ENCODE peak calls at places on chromosome 5, in eight cellular contexts. G is HCT116, I is IMR-90, J is ovary, V is uterus, O is endothelial cell of umbilical vein, W is adrenal gland, A is upper lobe of left lung. E is an unnamed sample.

GRCh38 chr5:88674262-88675158 is 208.5 kb downstream of the MEF2C start:
- DNase-seq in J (no peak), I (no peak), W (peak), O (no peak), G (no peak), V (no peak), A (no peak), E (no peak)

GRCh38 chr5:168670881-168671575 is 91.9 kb upstream of the PANK3 start:
- DNase-seq in A (no peak), I (no peak), V (no peak), G (no peak), J (no peak), W (no peak), O (no peak), E (no peak)

GRCh38 chr5:179860301-179860700 is 1.7 kb upstream of the MRNIP start:
- DNase-seq in A (no peak), V (no peak), G (no peak), I (no peak), W (no peak), O (no peak), J (peak), E (no peak)

GRCh38 chr5:14179446-14179845 is 36.3 kb downstream of the TRIO start:
- DNase-seq in W (no peak), J (no peak), O (no peak), G (no peak), I (no peak), V (no peak), A (no peak), E (no peak)

GRCh38 chr5:143501176-143501840 is 97.8 kb upstream of the NR3C1 start:
- DNase-seq in J (no peak), W (no peak), G (no peak), A (no peak), I (no peak), O (no peak), V (no peak), E (no peak)

GRCh38 chr5:80975065-80975464 is 14.9 kb downstream of the RASGRF2 start:
- DNase-seq in A (no peak), G (no peak), J (no peak), V (no peak), O (no peak), W (no peak), I (peak), E (no peak)

GRCh38 chr5:140011297-140011802 is 31.7 kb downstream of the NRG2 start:
- DNase-seq in I (peak), A (no peak), O (no peak), V (no peak), W (no peak), J (no peak), G (no peak), E (no peak)

GRCh38 chr5:93607367-93608258 is 24.6 kb downstream of the NR2F1 start:
- DNase-seq in I (peak), W (no peak), A (no peak), J (no peak), V (no peak), G (no peak), O (peak), E (no peak)

GRCh38 chr5:115415143-115415491 is 118.7 kb upstream of the CCDC112 start:
- DNase-seq in G (peak), W (no peak), A (peak), I (peak), J (no peak), V (no peak), O (peak), E (peak)

GRCh38 chr5:105581988-105582690 is 2019.5 kb upstream of the NUDT12 start:
- DNase-seq in I (no peak), V (no peak), W (no peak), G (no peak), O (no peak), J (no peak), A (no peak), E (no peak)

GRCh38 chr5:140977003-140977402 is 10.7 kb downstream of the PCDHAC2 start:
- DNase-seq in G (no peak), A (no peak), I (no peak), O (peak), J (no peak), W (no peak), V (no peak), E (no peak)

GRCh38 chr5:112625586-112625985 is 112.1 kb upstream of the APC start:
- DNase-seq in W (no peak), J (no peak), A (no peak), G (no peak), I (no peak), V (no peak), O (no peak), E (no peak)

GRCh38 chr5:5492087-5492933 is 69.8 kb downstream of the ICE1 start:
- DNase-seq in O (peak), G (peak), V (no peak), A (no peak), W (peak), I (peak), J (no peak), E (no peak)

GRCh38 chr5:93926831-93927600 is 185.6 kb upstream of the POU5F2 start:
- DNase-seq in I (peak), J (no peak), V (no peak), W (no peak), G (no peak), A (no peak), O (no peak), E (no peak)

GRCh38 chr5:115461093-115461492 is 83.5 kb downstream of the FEM1C start:
- DNase-seq in V (no peak), A (no peak), J (no peak), I (no peak), G (peak), O (no peak), W (no peak), E (no peak)

GRCh38 chr5:135497971-135498661 is 37.6 kb downstream of the NEUROG1 start:
- DNase-seq in V (no peak), J (no peak), W (no peak), G (no peak), O (no peak), I (no peak), A (no peak), E (no peak)

GRCh38 chr5:132389453-132390286 is 20.2 kb downstream of the SLC22A5 start:
- DNase-seq in J (peak), A (peak), O (peak), I (peak), G (peak), V (peak), W (no peak), E (no peak)

GRCh38 chr5:53478411-53479044 is 1.9 kb upstream of the FST start:
- DNase-seq in I (peak), A (no peak), V (peak), W (peak), G (peak), J (no peak), O (peak), E (no peak)

GRCh38 chr5:79436224-79436623 is 77.7 kb downstream of the HOMER1 start:
- DNase-seq in J (no peak), G (no peak), O (no peak), V (no peak), I (peak), A (no peak), W (no peak), E (no peak)

GRCh38 chr5:111697215-111697614 is 59.8 kb downstream of the NREP start:
- DNase-seq in I (no peak), A (no peak), V (no peak), J (no peak), W (no peak), O (peak), G (no peak), E (no peak)

GRCh38 chr5:14486486-14486885 is 95.1 kb upstream of the OTULINL start:
- DNase-seq in G (no peak), I (peak), W (no peak), O (no peak), A (no peak), V (no peak), J (no peak), E (no peak)

GRCh38 chr5:67815455-67816391 is 399.8 kb upstream of the PIK3R1 start:
- DNase-seq in V (peak), I (no peak), O (no peak), A (no peak), J (no peak), G (no peak), W (peak), E (no peak)

GRCh38 chr5:72540759-72541438 is 33.7 kb upstream of the ZNF366 start:
- DNase-seq in J (no peak), O (no peak), A (no peak), V (no peak), G (no peak), I (no peak), W (no peak), E (no peak)

GRCh38 chr5:72542695-72543094 is 35.5 kb upstream of the ZNF366 start:
- DNase-seq in I (no peak), G (no peak), W (no peak), A (no peak), O (no peak), V (no peak), J (no peak), E (no peak)

GRCh38 chr5:72541501-72542235 is 34.5 kb upstream of the ZNF366 start:
- DNase-seq in I (no peak), A (no peak), G (no peak), V (no peak), J (no peak), W (no peak), O (no peak), E (no peak)

GRCh38 chr5:72543365-72543764 is 36.2 kb upstream of the ZNF366 start:
- DNase-seq in A (no peak), J (no peak), W (no peak), I (peak), G (no peak), O (no peak), V (no peak), E (no peak)

GRCh38 chr5:72543811-72544210 is 36.6 kb upstream of the ZNF366 start:
- DNase-seq in I (no peak), W (no peak), A (no peak), O (no peak), V (no peak), J (no peak), G (no peak), E (no peak)
- H3K4me3 ChIP-seq in I (no peak), W (no peak), A (no peak), O (no peak), V (no peak), J (no peak), G (no peak), E (no peak)

DNA sequence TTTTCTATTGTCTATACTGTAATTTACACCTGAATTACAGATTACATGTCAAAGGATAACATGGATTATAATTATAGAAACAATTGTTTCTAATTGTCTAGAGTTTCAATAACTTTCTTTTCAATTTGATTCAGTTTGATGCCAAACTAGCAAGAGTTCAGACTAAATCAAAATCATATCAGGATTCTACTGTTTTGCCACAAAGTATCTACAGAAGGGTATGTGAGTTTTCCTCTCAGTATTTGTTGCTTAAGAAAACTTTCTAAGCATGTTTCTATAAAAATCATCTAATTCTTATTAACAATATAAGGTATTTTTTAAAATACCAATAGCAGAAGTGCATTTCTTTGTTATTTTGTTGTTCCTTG is 12.5 kb downstream of the SELENOP start:
- DNase-seq in J (no peak), W (no peak), A (no peak), G (no peak), O (no peak), V (no peak), I (no peak), E (no peak)
- TF ChIP-seq POLR2A in J (no peak), W (no peak), A (no peak), G (no peak), O (no peak), V (no peak), I (no peak), E (no peak)

DNA sequence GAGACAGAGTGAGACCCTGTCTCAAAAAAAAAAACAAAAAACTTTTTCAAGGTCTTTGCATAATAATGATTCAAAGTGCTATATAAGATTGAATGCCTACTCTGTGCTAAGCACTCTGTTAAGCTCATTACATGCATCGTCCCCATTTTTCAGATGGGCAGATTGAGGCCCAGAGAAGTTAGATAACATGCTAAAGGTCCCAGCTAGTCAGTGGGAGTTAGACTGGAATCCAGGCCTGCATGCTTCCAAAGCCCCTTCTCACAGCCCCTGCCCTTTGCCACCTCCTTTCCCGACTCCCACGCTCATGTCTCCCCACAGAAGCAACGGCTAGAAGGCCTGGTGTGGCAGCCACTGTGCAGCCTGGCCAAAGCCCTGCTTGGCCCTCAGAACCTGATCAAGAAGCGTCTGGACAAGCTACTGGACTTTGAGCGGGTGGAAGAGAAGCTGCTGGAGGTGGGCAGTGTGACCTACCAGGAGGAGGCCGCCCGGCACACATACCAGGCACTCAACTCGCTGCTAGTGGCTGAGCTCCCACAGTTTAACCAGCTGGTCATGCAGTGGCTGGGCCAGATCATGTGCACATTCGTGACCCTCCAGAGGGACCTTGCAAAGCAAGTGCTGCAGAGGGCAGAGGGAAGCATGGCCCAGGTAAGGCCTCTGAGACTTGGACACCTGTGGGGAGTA is 40.3 kb downstream of the ARHGEF37 start:
- DNase-seq in A (no peak), I (no peak), G (no peak), J (no peak), W (no peak), V (no peak), O (no peak), E (no peak)
- H3K4me3 ChIP-seq in A (no peak), I (no peak), G (no peak), J (no peak), W (no peak), V (no peak), O (no peak), E (no peak)

DNA sequence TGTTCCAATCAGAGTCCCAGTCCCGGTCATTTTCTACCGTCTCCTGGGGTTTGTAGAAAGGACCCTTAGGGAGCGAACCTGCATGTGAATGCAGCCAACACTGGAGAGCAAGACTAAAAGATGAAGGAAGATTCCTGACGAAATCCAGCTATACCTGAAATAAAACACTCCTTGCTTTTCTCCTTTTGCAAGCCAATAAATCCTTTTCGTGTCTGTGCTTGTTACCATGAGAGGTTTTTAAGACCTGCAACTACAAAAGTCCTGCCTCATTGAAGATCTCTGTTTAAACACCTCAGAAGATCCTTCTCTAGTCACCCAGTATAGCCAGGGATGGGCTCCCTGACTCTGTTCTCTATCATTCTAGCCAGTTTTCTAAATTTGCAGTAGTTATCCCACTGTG is 10.0 kb upstream of the SLC34A1 start:
- DNase-seq in O (no peak), G (no peak), V (no peak), W (no peak), A (no peak), I (no peak), J (no peak), E (no peak)
- TF ChIP-seq POLR2A in O (no peak), G (no peak), V (no peak), W (no peak), A (no peak), I (no peak), J (no peak), E (no peak)

GRCh38 chr5:3594514-3595101 is 1.0 kb upstream of the IRX1 start:
- DNase-seq in A (no peak), J (no peak), V (no peak), G (no peak), O (no peak), W (no peak), I (no peak), E (no peak)
- H3K4me3 ChIP-seq in A (no peak), J (no peak), V (no peak), G (no peak), O (no peak), W (no peak), I (no peak), E (no peak)

DNA sequence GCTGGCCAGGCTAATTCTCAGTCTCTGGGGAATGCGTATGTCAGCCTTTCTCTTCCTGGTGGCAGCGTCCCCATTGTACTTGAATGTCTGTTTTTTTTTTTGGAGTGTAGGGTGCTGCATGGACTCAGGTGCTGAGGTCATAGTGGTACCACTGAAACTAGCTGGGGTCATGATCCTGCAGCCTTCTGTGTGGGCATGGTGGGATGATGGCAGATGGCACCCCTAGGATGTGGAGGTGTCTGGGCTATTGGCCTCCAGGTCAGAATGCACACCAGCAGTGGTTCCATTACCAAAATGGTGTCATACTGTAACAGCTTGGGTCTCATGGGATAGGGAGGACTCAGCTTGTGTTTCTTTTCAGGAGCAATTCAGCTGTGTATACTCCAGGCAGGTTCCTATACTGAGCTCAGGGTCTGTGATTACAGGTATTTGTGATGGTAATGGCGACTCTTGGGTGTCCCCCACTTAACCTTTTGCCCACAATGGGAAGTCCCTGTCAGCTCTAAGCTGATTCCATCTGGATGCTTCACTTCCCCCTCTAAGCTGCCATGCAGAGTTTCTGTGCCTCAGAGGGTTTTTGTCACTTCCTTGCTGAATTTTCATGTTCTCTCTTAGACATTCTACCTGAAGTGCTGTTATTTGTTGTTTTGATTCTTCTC is 17.9 kb downstream of the HSD17B4 start:
- DNase-seq in W (no peak), O (no peak), G (no peak), A (no peak), V (no peak), J (no peak), I (no peak), E (no peak)
- TF ChIP-seq POLR2A in W (no peak), O (no peak), G (no peak), A (no peak), V (no peak), J (no peak), I (no peak), E (no peak)

GRCh38 chr5:72305194-72306142 is 14.6 kb downstream of the MRPS27 start:
- DNase-seq in I (no peak), A (no peak), W (no peak), G (no peak), V (no peak), O (no peak), J (no peak), E (no peak)
- H3K4me3 ChIP-seq in I (no peak), A (no peak), W (no peak), G (no peak), V (no peak), O (no peak), J (no peak), E (no peak)

DNA sequence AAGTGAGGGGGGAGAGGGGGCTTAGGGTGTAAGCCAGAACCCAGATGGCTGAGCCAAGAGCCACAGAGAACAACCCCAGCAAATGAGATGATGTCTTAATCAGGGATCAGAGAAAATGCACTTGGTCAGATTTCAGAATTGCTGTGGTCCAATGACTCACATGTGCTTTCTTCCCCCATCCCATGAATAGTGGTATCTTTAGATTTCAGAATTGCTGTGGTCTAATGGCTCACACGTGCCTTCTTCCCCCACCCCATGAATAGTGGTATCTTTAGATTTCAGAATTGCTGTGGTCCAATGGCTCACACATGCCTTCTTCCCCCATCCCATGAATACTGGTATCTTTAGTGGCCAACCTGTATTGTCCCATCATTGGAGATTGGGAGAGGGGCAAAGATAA is 59.9 kb downstream of the IRX2 start:
- DNase-seq in V (no peak), G (no peak), I (no peak), J (no peak), O (no peak), A (no peak), W (no peak), E (no peak)
- TF ChIP-seq POLR2A in V (no peak), G (no peak), I (no peak), J (no peak), O (no peak), A (no peak), W (no peak), E (no peak)